ENCODE peak calls at places on chromosomes 3 and 15, in seven cellular contexts. H, V, U, Y, G, T and E are unnamed samples.

GRCh38 chr3:70811880-70812279 is 499.4 kb upstream of the MDFIC2 start:
- DNase-seq in T (peak), V (no peak), H (no peak), Y (peak), U (peak), G (peak), E (peak)

GRCh38 chr3:89571707-89572106 is 464.3 kb downstream of the EPHA3 start:
- DNase-seq in Y (no peak), V (no peak), G (no peak), T (no peak), U (no peak), H (no peak), E (no peak)

GRCh38 chr15:88637841-88638625 is 783 bp upstream of the ISG20 start:
- DNase-seq in Y (no peak), T (no peak), H (no peak), U (no peak), V (no peak), G (peak), E (no peak)

GRCh38 chr15:59657635-59658125 is 365 bp upstream of the GTF2A2 start:
- DNase-seq in G (no peak), U (no peak), H (no peak), T (no peak), Y (no peak), V (peak), E (no peak)

GRCh38 chr3:48187579-48188265 is 495 bp downstream of the CDC25A start:
- DNase-seq in V (peak), G (peak), U (no peak), H (no peak), Y (no peak), T (no peak), E (no peak)

GRCh38 chr15:90640862-90641261 is 76.3 kb upstream of the BLM start:
- DNase-seq in G (no peak), H (no peak), V (no peak), Y (no peak), U (no peak), T (no peak), E (no peak)

GRCh38 chr3:13152826-13153710 is 79.8 kb upstream of the IQSEC1 start:
- DNase-seq in G (no peak), T (peak), U (no peak), Y (no peak), H (no peak), V (no peak), E (no peak)

GRCh38 chr15:95292790-95293450 is 1037.6 kb upstream of the NR2F2 start:
- DNase-seq in T (no peak), G (peak), Y (no peak), V (no peak), U (no peak), H (no peak), E (no peak)

GRCh38 chr15:55282284-55282833 is 7.3 kb downstream of the RAB27A start:
- DNase-seq in V (no peak), Y (peak), G (peak), H (no peak), U (peak), T (no peak), E (peak)

GRCh38 chr3:51371943-51372557 is 13.0 kb upstream of the MANF start:
- DNase-seq in H (peak), G (peak), V (peak), T (no peak), U (peak), Y (peak), E (peak)

GRCh38 chr3:133944641-133945441 is 49.2 kb upstream of the RAB6B start:
- DNase-seq in V (no peak), Y (peak), U (peak), T (peak), G (no peak), H (peak), E (peak)

GRCh38 chr15:70954176-70954575 is 61.5 kb downstream of the LRRC49 start:
- DNase-seq in G (no peak), V (no peak), H (no peak), Y (no peak), T (no peak), U (peak), E (no peak)

GRCh38 chr3:49519266-49519665 is 35.0 kb upstream of the BSN start:
- DNase-seq in Y (no peak), G (no peak), H (no peak), U (peak), V (no peak), T (no peak), E (no peak)

GRCh38 chr3:134325722-134326121 is 48.5 kb downstream of the AMOTL2 start:
- DNase-seq in U (no peak), Y (no peak), G (peak), V (no peak), T (peak), H (peak), E (no peak)

GRCh38 chr3:106431698-106432097 is 562.9 kb upstream of the CBLB start:
- DNase-seq in V (no peak), Y (no peak), U (peak), H (no peak), G (peak), T (no peak), E (no peak)

GRCh38 chr3:57892423-57892822 is 115.8 kb upstream of the FLNB start:
- DNase-seq in U (peak), G (no peak), Y (peak), H (no peak), T (no peak), V (no peak), E (peak)

GRCh38 chr3:36201546-36201945 is 178.8 kb upstream of the STAC start:
- DNase-seq in G (no peak), V (peak), Y (no peak), T (no peak), U (no peak), H (no peak), E (no peak)

GRCh38 chr3:14647976-14648955 is 3.3 kb upstream of the CCDC174 start:
- DNase-seq in U (peak), T (no peak), H (no peak), Y (no peak), V (no peak), G (peak), E (no peak)

GRCh38 chr3:104392327-104392726 is 974.4 kb upstream of the ALCAM start:
- DNase-seq in V (no peak), T (no peak), H (no peak), G (no peak), Y (peak), U (no peak), E (no peak)

GRCh38 chr3:3798641-3799113 is 554 bp upstream of the LRRN1 start:
- DNase-seq in H (no peak), T (no peak), Y (no peak), U (no peak), G (peak), V (peak), E (no peak)

GRCh38 chr15:40322531-40323238 is 807 bp upstream of the INAFM2 start:
- DNase-seq in H (no peak), U (no peak), T (peak), V (peak), G (no peak), Y (no peak), E (peak)

GRCh38 chr3:57696861-57697321 is 4.0 kb upstream of the DENND6A start:
- DNase-seq in Y (no peak), G (peak), V (no peak), U (peak), H (no peak), T (no peak), E (no peak)

GRCh38 chr3:149151843-149152242 is 22.4 kb downstream of the HPS3 start:
- DNase-seq in G (no peak), H (no peak), V (peak), U (peak), T (no peak), Y (peak), E (peak)

GRCh38 chr3:51696954-51697353 is 9.9 kb upstream of the GRM2 start:
- DNase-seq in T (no peak), U (no peak), Y (no peak), V (no peak), G (no peak), H (no peak), E (no peak)

GRCh38 chr15:80594091-80594889 is 100.8 kb upstream of the ABHD17C start:
- DNase-seq in V (no peak), Y (no peak), U (no peak), T (peak), G (no peak), H (no peak), E (no peak)

GRCh38 chr15:45548753-45549520 is 26.4 kb upstream of the SLC30A4 start:
- DNase-seq in T (no peak), H (no peak), G (no peak), U (no peak), Y (no peak), V (no peak), E (no peak)

GRCh38 chr15:42385206-42385979 is 26.1 kb downstream of the CAPN3 start:
- DNase-seq in V (peak), Y (peak), H (no peak), G (peak), U (peak), T (no peak), E (peak)

GRCh38 chr3:150146891-150147761 is 176.4 kb upstream of the PFN2 start:
- DNase-seq in Y (peak), H (no peak), T (peak), V (no peak), U (peak), G (no peak), E (peak)

GRCh38 chr3:48400824-48401433 is 28.9 kb downstream of the FBXW12 start:
- DNase-seq in T (peak), H (peak), V (peak), Y (peak), U (peak), G (peak), E (peak)

GRCh38 chr3:27714101-27714526 is 8.0 kb downstream of the EOMES start:
- DNase-seq in T (no peak), V (no peak), G (no peak), Y (no peak), H (no peak), U (no peak), E (no peak)

GRCh38 chr3:49654955-49655556 is 19.1 kb upstream of the APEH start:
- DNase-seq in T (no peak), U (no peak), H (no peak), G (peak), Y (no peak), V (no peak), E (no peak)

GRCh38 chr15:35519536-35520149 is 26.3 kb downstream of the DPH6 start:
- DNase-seq in U (peak), V (no peak), H (no peak), G (no peak), Y (peak), T (no peak), E (peak)

GRCh38 chr3:53044371-53045106 is 1.3 kb downstream of the SFMBT1 start:
- DNase-seq in T (peak), G (no peak), V (no peak), H (no peak), U (peak), Y (peak), E (peak)

GRCh38 chr3:139110072-139110830 is 65.6 kb upstream of the PRR23C start:
- DNase-seq in G (peak), V (no peak), H (peak), Y (no peak), T (no peak), U (no peak), E (no peak)

GRCh38 chr3:67719333-67719732 is 64.9 kb upstream of the SUCLG2 start:
- DNase-seq in T (no peak), H (no peak), Y (peak), G (no peak), U (no peak), V (no peak), E (peak)

GRCh38 chr3:99866167-99866810 is 48.6 kb downstream of the CMSS1 start:
- DNase-seq in V (no peak), U (peak), Y (peak), T (no peak), G (no peak), H (no peak), E (peak)

GRCh38 chr3:120425877-120426276 is 24.9 kb downstream of the FSTL1 start:
- DNase-seq in U (peak), Y (peak), G (peak), H (no peak), V (no peak), T (peak), E (peak)

GRCh38 chr3:193590088-193590856 is 2.7 kb upstream of the OPA1 start:
- DNase-seq in G (no peak), T (no peak), Y (peak), V (no peak), U (peak), H (no peak), E (peak)

GRCh38 chr3:12926660-12927059 is 85.3 kb upstream of the RPL32 start:
- DNase-seq in H (no peak), G (no peak), Y (no peak), T (no peak), U (no peak), V (no peak), E (no peak)

DNA sequence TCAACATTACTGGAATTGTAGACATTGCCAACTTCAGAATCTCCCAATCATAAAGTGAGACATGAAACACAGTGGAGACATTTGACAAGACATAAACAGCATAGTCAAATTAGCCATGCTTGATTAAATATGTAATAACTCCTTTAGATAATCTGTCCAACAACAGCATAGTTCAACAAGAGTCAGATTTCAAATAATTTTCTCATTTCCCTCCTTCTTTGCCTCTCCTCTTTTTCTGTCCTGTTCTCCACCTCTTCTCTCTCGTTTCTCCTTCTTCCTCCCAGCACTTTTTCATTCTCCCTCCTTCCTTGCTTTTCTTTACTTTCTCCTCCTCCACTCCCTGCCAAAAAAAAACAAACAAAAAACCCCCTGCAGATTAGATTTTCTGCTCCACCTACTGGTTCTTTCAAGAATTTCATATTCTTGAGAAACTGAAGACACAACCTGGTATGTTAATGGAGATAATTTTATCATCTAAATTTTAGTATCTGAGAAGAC is 20.1 kb downstream of the CPOX start:
- DNase-seq in U (peak), T (no peak), H (no peak), Y (peak), V (no peak), G (no peak), E (peak)
- TF ChIP-seq CTCF in U (peak), T (no peak), H (no peak), Y (peak), V (peak), G (no peak), E (peak)

DNA sequence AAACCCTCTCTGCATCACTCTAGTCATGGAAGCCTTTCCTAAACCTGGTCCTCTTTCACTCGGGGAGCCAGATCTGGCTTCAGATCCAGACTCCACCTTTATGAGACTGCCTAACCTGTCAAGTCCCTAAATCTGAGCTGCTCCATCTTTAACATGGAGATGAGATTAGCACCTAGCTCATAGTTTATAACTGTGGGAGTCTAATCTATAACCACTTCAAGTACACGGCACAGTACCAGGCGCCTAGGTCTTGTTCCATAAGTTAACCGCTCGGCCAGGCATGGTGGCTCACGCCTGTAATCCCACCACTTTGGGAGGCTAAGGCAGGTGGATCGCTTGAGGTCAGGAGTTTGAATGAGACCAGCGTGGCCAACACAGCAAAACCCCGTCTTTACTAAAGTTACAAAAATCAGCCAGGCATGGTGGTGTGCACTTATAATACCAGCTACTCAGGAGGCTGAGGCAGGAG is 30.3 kb downstream of the TPM1 start:
- DNase-seq in G (no peak), T (no peak), U (no peak), H (no peak), Y (no peak), V (no peak), E (peak)
- TF ChIP-seq CTCF in G (no peak), T (no peak), U (no peak), H (no peak), Y (no peak), V (no peak), E (no peak)

GRCh38 chr3:125165189-125165947 is 47.2 kb downstream of the SLC12A8 start:
- DNase-seq in G (peak), Y (peak), U (peak), T (no peak), V (peak), H (no peak), E (peak)
- TF ChIP-seq CTCF in G (peak), Y (peak), U (peak), T (peak), V (peak), H (peak), E (peak)

DNA sequence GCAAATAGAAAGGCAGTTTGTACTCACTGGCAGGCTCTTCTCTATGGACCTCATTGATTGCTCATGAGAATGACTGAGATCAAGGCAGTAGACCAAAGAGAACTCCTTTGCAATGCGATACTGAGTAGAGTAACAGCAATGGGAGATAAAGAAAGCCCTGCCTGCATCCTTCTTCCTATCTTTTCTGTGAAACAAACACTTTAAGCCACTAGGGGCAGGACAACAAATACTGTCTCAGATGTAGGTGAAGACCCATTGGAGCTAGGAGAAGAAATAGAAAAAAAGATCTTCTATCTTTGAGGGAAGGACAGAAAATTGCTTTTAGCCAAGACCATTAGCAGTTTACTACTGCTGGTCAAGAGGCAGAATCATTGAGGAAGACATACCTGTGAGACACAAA is 117.6 kb upstream of the IGSF10 start:
- DNase-seq in U (no peak), Y (no peak), H (no peak), G (no peak), T (no peak), V (no peak), E (no peak)
- TF ChIP-seq CTCF in U (no peak), Y (no peak), H (no peak), G (no peak), T (no peak), V (no peak), E (peak)

DNA sequence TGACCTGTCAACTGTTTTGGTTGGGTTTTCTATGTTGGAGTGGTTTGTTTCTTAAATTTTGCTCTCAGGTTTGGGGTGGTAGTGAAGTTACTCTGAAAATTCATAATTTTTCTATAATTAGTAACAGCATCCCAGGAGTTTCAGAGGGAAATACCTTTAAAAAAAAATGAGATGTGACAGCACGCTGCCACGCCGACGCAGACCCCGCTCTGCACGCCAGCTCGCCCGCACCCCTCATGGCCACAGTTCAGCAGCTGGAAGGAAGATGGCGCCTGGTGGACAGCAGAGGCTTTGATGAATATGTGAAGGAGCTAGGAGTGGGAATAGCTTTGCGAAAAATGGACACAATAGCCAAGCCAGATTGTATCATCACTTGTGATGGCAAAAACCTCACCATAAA is 34.6 kb downstream of the AKAP13 start:
- DNase-seq in V (no peak), G (no peak), U (no peak), Y (no peak), T (no peak), H (no peak), E (no peak)
- TF ChIP-seq CTCF in V (no peak), G (no peak), U (no peak), Y (peak), T (no peak), H (no peak), E (no peak)

DNA sequence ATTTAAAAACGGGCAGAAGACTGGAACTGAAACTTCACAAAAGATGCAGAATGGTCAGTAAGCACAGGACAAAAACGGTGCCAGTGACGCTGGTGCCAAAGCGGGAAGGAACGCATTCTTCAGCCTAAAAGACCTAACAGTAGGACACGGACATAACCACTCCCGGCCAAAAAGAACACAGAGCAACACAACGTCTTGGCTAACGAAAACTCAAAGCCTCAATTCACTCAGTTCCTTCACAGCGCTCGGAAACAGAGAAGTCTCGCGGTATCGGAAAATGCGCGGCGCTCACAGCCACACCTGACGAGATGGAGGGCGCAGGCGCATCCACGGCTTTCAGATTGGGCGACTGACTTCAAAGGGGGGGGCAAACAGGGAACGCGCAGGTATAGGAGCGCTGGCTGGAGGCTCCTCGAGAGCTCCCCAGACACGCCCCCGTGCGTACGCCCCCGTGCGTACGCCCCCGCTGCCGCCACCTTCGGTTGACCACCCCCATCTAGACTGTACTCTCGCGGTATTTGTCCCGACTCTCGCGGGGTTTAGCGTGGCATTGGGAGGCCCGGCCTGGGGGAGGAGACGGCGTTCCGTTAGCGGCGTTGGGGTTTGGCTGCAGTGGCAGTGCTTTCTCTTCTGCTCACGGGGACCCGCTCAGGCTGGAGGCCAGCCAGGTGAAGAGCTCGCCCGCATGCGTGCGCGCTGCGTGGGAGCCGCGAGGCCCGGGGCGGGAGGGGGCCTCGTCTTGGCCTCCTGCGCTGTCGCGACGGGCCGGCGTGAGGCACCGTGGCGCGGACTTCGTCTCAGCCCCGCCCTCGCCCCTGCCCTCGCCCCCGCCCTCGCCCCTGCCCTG is at the start of gene NKTR:
- DNase-seq in T (peak), H (peak), V (peak), Y (peak), G (peak), U (peak), E (peak)
- TF ChIP-seq CTCF in T (no peak), H (no peak), V (no peak), Y (no peak), G (peak), U (no peak), E (no peak)